ENCODE peak calls at places on chromosomes 16 and 17, in six cellular contexts. One of them, this sample, is unnamed.

GRCh38 chr17:57832711-57833596 is 16.9 kb downstream of the MRPS23 start:
- DNase-seq in amygdala: peak
- DNase-seq in immature natural killer cell: peak
- DNase-seq in breast epithelium: peak
- DNase-seq in GM04504: peak
- DNase-seq in activated naive CD4-positive, alpha-beta T cell treated with Interleukin-2 at 50 U/mL for 16 hours: peak
- DNase-seq in this sample: peak

GRCh38 chr17:233473-233941 is 52.1 kb upstream of the DOC2B start:
- DNase-seq in amygdala: no peak
- DNase-seq in immature natural killer cell: no peak
- DNase-seq in breast epithelium: no peak
- DNase-seq in GM04504: no peak
- DNase-seq in activated naive CD4-positive, alpha-beta T cell treated with Interleukin-2 at 50 U/mL for 16 hours: no peak
- DNase-seq in this sample: peak

GRCh38 chr16:12781777-12782176 is 21.9 kb downstream of the CPPED1 start:
- DNase-seq in amygdala: no peak
- DNase-seq in immature natural killer cell: no peak
- DNase-seq in breast epithelium: no peak
- DNase-seq in GM04504: no peak
- DNase-seq in activated naive CD4-positive, alpha-beta T cell treated with Interleukin-2 at 50 U/mL for 16 hours: peak
- DNase-seq in this sample: no peak

GRCh38 chr17:5522476-5522875 is 36.1 kb downstream of the MIS12 start:
- DNase-seq in amygdala: no peak
- DNase-seq in immature natural killer cell: no peak
- DNase-seq in breast epithelium: no peak
- DNase-seq in GM04504: no peak
- DNase-seq in activated naive CD4-positive, alpha-beta T cell treated with Interleukin-2 at 50 U/mL for 16 hours: no peak
- DNase-seq in this sample: no peak

GRCh38 chr16:24164402-24164801 is 91.7 kb upstream of the CACNG3 start:
- DNase-seq in amygdala: no peak
- DNase-seq in immature natural killer cell: no peak
- DNase-seq in breast epithelium: no peak
- DNase-seq in GM04504: no peak
- DNase-seq in activated naive CD4-positive, alpha-beta T cell treated with Interleukin-2 at 50 U/mL for 16 hours: no peak
- DNase-seq in this sample: no peak

GRCh38 chr16:29304251-29304900 is 102.1 kb downstream of the NPIPB11 start:
- DNase-seq in amygdala: peak
- DNase-seq in immature natural killer cell: no peak
- DNase-seq in breast epithelium: no peak
- DNase-seq in GM04504: no peak
- DNase-seq in activated naive CD4-positive, alpha-beta T cell treated with Interleukin-2 at 50 U/mL for 16 hours: no peak
- DNase-seq in this sample: no peak

GRCh38 chr17:64115043-64115698 is 14.8 kb downstream of the ERN1 start:
- DNase-seq in amygdala: no peak
- DNase-seq in immature natural killer cell: no peak
- DNase-seq in breast epithelium: peak
- DNase-seq in GM04504: no peak
- DNase-seq in activated naive CD4-positive, alpha-beta T cell treated with Interleukin-2 at 50 U/mL for 16 hours: no peak
- DNase-seq in this sample: no peak

GRCh38 chr17:56896968-56897359 is 16.9 kb downstream of the TRIM25 start:
- DNase-seq in amygdala: no peak
- DNase-seq in immature natural killer cell: no peak
- DNase-seq in breast epithelium: no peak
- DNase-seq in GM04504: no peak
- DNase-seq in activated naive CD4-positive, alpha-beta T cell treated with Interleukin-2 at 50 U/mL for 16 hours: no peak
- DNase-seq in this sample: no peak

GRCh38 chr16:57999366-57999970 is 1.0 kb downstream of the ZNF319 start:
- DNase-seq in amygdala: no peak
- DNase-seq in immature natural killer cell: peak
- DNase-seq in breast epithelium: no peak
- DNase-seq in GM04504: no peak
- DNase-seq in activated naive CD4-positive, alpha-beta T cell treated with Interleukin-2 at 50 U/mL for 16 hours: peak
- DNase-seq in this sample: no peak

GRCh38 chr17:42809250-42809649 is 10.6 kb downstream of the CNTD1 start:
- DNase-seq in amygdala: no peak
- DNase-seq in immature natural killer cell: no peak
- DNase-seq in breast epithelium: peak
- DNase-seq in GM04504: peak
- DNase-seq in activated naive CD4-positive, alpha-beta T cell treated with Interleukin-2 at 50 U/mL for 16 hours: no peak
- DNase-seq in this sample: no peak

GRCh38 chr17:80815151-80815561 is 176.5 kb upstream of the CHMP6 start:
- DNase-seq in amygdala: no peak
- DNase-seq in immature natural killer cell: no peak
- DNase-seq in breast epithelium: no peak
- DNase-seq in GM04504: no peak
- DNase-seq in activated naive CD4-positive, alpha-beta T cell treated with Interleukin-2 at 50 U/mL for 16 hours: no peak
- DNase-seq in this sample: no peak

GRCh38 chr16:88556294-88556988 is 13.8 kb upstream of the ZC3H18 start:
- DNase-seq in amygdala: no peak
- DNase-seq in immature natural killer cell: no peak
- DNase-seq in breast epithelium: no peak
- DNase-seq in GM04504: no peak
- DNase-seq in activated naive CD4-positive, alpha-beta T cell treated with Interleukin-2 at 50 U/mL for 16 hours: no peak
- DNase-seq in this sample: no peak

GRCh38 chr16:10552998-10553491 is 27.4 kb downstream of the EMP2 start:
- DNase-seq in amygdala: no peak
- DNase-seq in immature natural killer cell: peak
- DNase-seq in breast epithelium: no peak
- DNase-seq in GM04504: no peak
- DNase-seq in activated naive CD4-positive, alpha-beta T cell treated with Interleukin-2 at 50 U/mL for 16 hours: peak
- DNase-seq in this sample: no peak

GRCh38 chr17:65553646-65554567 is 7.5 kb downstream of the AXIN2 start:
- DNase-seq in amygdala: no peak
- DNase-seq in immature natural killer cell: no peak
- DNase-seq in breast epithelium: no peak
- DNase-seq in GM04504: no peak
- DNase-seq in activated naive CD4-positive, alpha-beta T cell treated with Interleukin-2 at 50 U/mL for 16 hours: no peak
- DNase-seq in this sample: no peak

GRCh38 chr17:63398680-63399079 is 47.4 kb downstream of the CYB561 start:
- DNase-seq in amygdala: no peak
- DNase-seq in immature natural killer cell: no peak
- DNase-seq in breast epithelium: no peak
- DNase-seq in GM04504: no peak
- DNase-seq in activated naive CD4-positive, alpha-beta T cell treated with Interleukin-2 at 50 U/mL for 16 hours: no peak
- DNase-seq in this sample: no peak

GRCh38 chr16:68715471-68715870 is 21.6 kb upstream of the CDH1 start:
- DNase-seq in amygdala: no peak
- DNase-seq in immature natural killer cell: no peak
- DNase-seq in breast epithelium: no peak
- DNase-seq in GM04504: no peak
- DNase-seq in activated naive CD4-positive, alpha-beta T cell treated with Interleukin-2 at 50 U/mL for 16 hours: no peak
- DNase-seq in this sample: no peak

GRCh38 chr16:57513371-57514102 is 22.8 kb downstream of the CCDC102A start:
- DNase-seq in amygdala: no peak
- DNase-seq in immature natural killer cell: no peak
- DNase-seq in breast epithelium: no peak
- DNase-seq in GM04504: peak
- DNase-seq in activated naive CD4-positive, alpha-beta T cell treated with Interleukin-2 at 50 U/mL for 16 hours: no peak
- DNase-seq in this sample: no peak

GRCh38 chr17:68400404-68400735 is 56.9 kb downstream of the WIPI1 start:
- DNase-seq in amygdala: no peak
- DNase-seq in immature natural killer cell: no peak
- DNase-seq in breast epithelium: no peak
- DNase-seq in GM04504: no peak
- DNase-seq in activated naive CD4-positive, alpha-beta T cell treated with Interleukin-2 at 50 U/mL for 16 hours: no peak
- DNase-seq in this sample: no peak

GRCh38 chr16:52404546-52404945 is 142.4 kb downstream of the TOX3 start:
- DNase-seq in amygdala: no peak
- DNase-seq in immature natural killer cell: no peak
- DNase-seq in breast epithelium: no peak
- DNase-seq in GM04504: no peak
- DNase-seq in activated naive CD4-positive, alpha-beta T cell treated with Interleukin-2 at 50 U/mL for 16 hours: no peak
- DNase-seq in this sample: no peak

GRCh38 chr17:1267471-1267947 is 2.7 kb upstream of the BHLHA9 start:
- DNase-seq in amygdala: no peak
- DNase-seq in immature natural killer cell: no peak
- DNase-seq in breast epithelium: peak
- DNase-seq in GM04504: no peak
- DNase-seq in activated naive CD4-positive, alpha-beta T cell treated with Interleukin-2 at 50 U/mL for 16 hours: no peak
- DNase-seq in this sample: peak

GRCh38 chr17:56653877-56654276 is 60.4 kb downstream of the NOG start:
- DNase-seq in amygdala: no peak
- DNase-seq in immature natural killer cell: no peak
- DNase-seq in breast epithelium: no peak
- DNase-seq in GM04504: peak
- DNase-seq in activated naive CD4-positive, alpha-beta T cell treated with Interleukin-2 at 50 U/mL for 16 hours: peak
- DNase-seq in this sample: no peak

GRCh38 chr16:85610059-85610445 is 3.1 kb upstream of the GSE1 start:
- DNase-seq in amygdala: no peak
- DNase-seq in immature natural killer cell: no peak
- DNase-seq in breast epithelium: peak
- DNase-seq in GM04504: no peak
- DNase-seq in activated naive CD4-positive, alpha-beta T cell treated with Interleukin-2 at 50 U/mL for 16 hours: no peak
- DNase-seq in this sample: no peak

GRCh38 chr16:87053016-87053982 is 263.9 kb downstream of the C16orf95 start:
- DNase-seq in amygdala: no peak
- DNase-seq in immature natural killer cell: no peak
- DNase-seq in breast epithelium: no peak
- DNase-seq in GM04504: no peak
- DNase-seq in activated naive CD4-positive, alpha-beta T cell treated with Interleukin-2 at 50 U/mL for 16 hours: no peak
- DNase-seq in this sample: no peak

GRCh38 chr16:4639899-4640509 is 15.4 kb downstream of the MGRN1 start:
- DNase-seq in amygdala: no peak
- DNase-seq in immature natural killer cell: no peak
- DNase-seq in breast epithelium: no peak
- DNase-seq in GM04504: no peak
- DNase-seq in activated naive CD4-positive, alpha-beta T cell treated with Interleukin-2 at 50 U/mL for 16 hours: no peak
- DNase-seq in this sample: no peak

GRCh38 chr16:23857256-23857891 is 21.6 kb downstream of the PRKCB start:
- DNase-seq in amygdala: no peak
- DNase-seq in immature natural killer cell: no peak
- DNase-seq in breast epithelium: no peak
- DNase-seq in GM04504: no peak
- DNase-seq in activated naive CD4-positive, alpha-beta T cell treated with Interleukin-2 at 50 U/mL for 16 hours: no peak
- DNase-seq in this sample: no peak

GRCh38 chr16:90022209-90023077 is 3.2 kb upstream of the DBNDD1 start:
- DNase-seq in amygdala: peak
- DNase-seq in immature natural killer cell: peak
- DNase-seq in breast epithelium: peak
- DNase-seq in GM04504: peak
- DNase-seq in activated naive CD4-positive, alpha-beta T cell treated with Interleukin-2 at 50 U/mL for 16 hours: peak
- DNase-seq in this sample: peak

GRCh38 chr16:12067714-12068401 is 91.3 kb downstream of the SNX29 start:
- DNase-seq in amygdala: peak
- DNase-seq in immature natural killer cell: peak
- DNase-seq in breast epithelium: peak
- DNase-seq in GM04504: peak
- DNase-seq in activated naive CD4-positive, alpha-beta T cell treated with Interleukin-2 at 50 U/mL for 16 hours: peak
- DNase-seq in this sample: no peak

GRCh38 chr16:82040296-82040695 is 5.2 kb downstream of the HSD17B2 start:
- DNase-seq in amygdala: no peak
- DNase-seq in immature natural killer cell: no peak
- DNase-seq in breast epithelium: no peak
- DNase-seq in GM04504: no peak
- DNase-seq in activated naive CD4-positive, alpha-beta T cell treated with Interleukin-2 at 50 U/mL for 16 hours: no peak
- DNase-seq in this sample: no peak

GRCh38 chr17:16999931-17000625 is 28.2 kb upstream of the TNFRSF13B start:
- DNase-seq in amygdala: no peak
- DNase-seq in immature natural killer cell: no peak
- DNase-seq in breast epithelium: no peak
- DNase-seq in GM04504: no peak
- DNase-seq in activated naive CD4-positive, alpha-beta T cell treated with Interleukin-2 at 50 U/mL for 16 hours: no peak
- DNase-seq in this sample: no peak

GRCh38 chr17:82751171-82751570 is 694 bp upstream of the TBCD start:
- DNase-seq in amygdala: no peak
- DNase-seq in immature natural killer cell: peak
- DNase-seq in breast epithelium: no peak
- DNase-seq in GM04504: no peak
- DNase-seq in activated naive CD4-positive, alpha-beta T cell treated with Interleukin-2 at 50 U/mL for 16 hours: no peak
- DNase-seq in this sample: no peak

GRCh38 chr17:48639982-48640857 is 14.1 kb upstream of the HOXB9 start:
- DNase-seq in amygdala: no peak
- DNase-seq in immature natural killer cell: no peak
- DNase-seq in breast epithelium: no peak
- DNase-seq in GM04504: no peak
- DNase-seq in activated naive CD4-positive, alpha-beta T cell treated with Interleukin-2 at 50 U/mL for 16 hours: no peak
- DNase-seq in this sample: no peak

GRCh38 chr17:73291260-73291801 is 20.5 kb downstream of the CDC42EP4 start:
- DNase-seq in amygdala: no peak
- DNase-seq in immature natural killer cell: no peak
- DNase-seq in breast epithelium: no peak
- DNase-seq in GM04504: peak
- DNase-seq in activated naive CD4-positive, alpha-beta T cell treated with Interleukin-2 at 50 U/mL for 16 hours: no peak
- DNase-seq in this sample: no peak

GRCh38 chr17:59712856-59713255 is 5.4 kb downstream of the VMP1 start:
- DNase-seq in amygdala: no peak
- DNase-seq in immature natural killer cell: no peak
- DNase-seq in breast epithelium: no peak
- DNase-seq in GM04504: no peak
- DNase-seq in activated naive CD4-positive, alpha-beta T cell treated with Interleukin-2 at 50 U/mL for 16 hours: no peak
- DNase-seq in this sample: no peak

This sample was measured in suprapubic skin.